ENCODE peak calls at places on chromosomes 5 and 9, in nine cellular contexts. B is lower leg skin, C is GM12892, R is stomach, M is K562, S is uterus, W is ovary, V is IMR-90, L is esophagus squamous epithelium. H is an unnamed sample.

GRCh38 chr9:113482991-113483675 is 19.6 kb downstream of the RGS3 start:
- DNase-seq in S (no peak), V (no peak), L (no peak), M (no peak), C (no peak), R (no peak), W (no peak), B (no peak), H (no peak)

GRCh38 chr5:122779451-122779850 is 4.6 kb downstream of the SNX2 start:
- DNase-seq in B (no peak), L (no peak), C (no peak), W (no peak), V (no peak), R (no peak), M (no peak), S (no peak), H (no peak)

GRCh38 chr5:150230842-150231241 is 41.0 kb downstream of the SLC6A7 start:
- DNase-seq in M (no peak), W (no peak), L (no peak), B (no peak), V (no peak), R (no peak), S (no peak), C (no peak), H (no peak)

GRCh38 chr5:179195561-179196419 is 135.6 kb downstream of the ZNF354C start:
- DNase-seq in W (no peak), S (no peak), C (no peak), R (no peak), V (no peak), L (no peak), M (no peak), B (no peak), H (no peak)

GRCh38 chr5:180328296-180329137 is 24.6 kb downstream of the GFPT2 start:
- DNase-seq in B (peak; percentile 71), C (peak; percentile 74), M (peak; percentile 81), L (peak; percentile 22), R (peak; percentile 88), W (peak; percentile 79), S (peak; percentile 70), V (peak; percentile 60), H (peak; percentile 88)

GRCh38 chr5:111132731-111133435 is 40.7 kb downstream of the WDR36 start:
- DNase-seq in L (no peak), V (no peak), B (no peak), R (no peak), S (no peak), C (no peak), W (no peak), M (no peak), H (no peak)

GRCh38 chr5:171450423-171451246 is 31.2 kb downstream of the FGF18 start:
- DNase-seq in V (peak; percentile 73), L (no peak), B (peak; percentile 20), S (peak; percentile 77), W (peak; percentile 79), R (peak; percentile 48), M (peak; percentile 65), C (no peak), H (peak; percentile 29)

GRCh38 chr5:93586948-93587918 is 4.2 kb downstream of the NR2F1 start:
- DNase-seq in M (no peak), B (no peak), C (no peak), R (no peak), W (no peak), S (no peak), L (no peak), V (peak; percentile 60), H (no peak)

GRCh38 chr9:89695441-89695891 is 90.7 kb downstream of the GADD45G start:
- DNase-seq in V (no peak), W (no peak), L (no peak), R (no peak), B (no peak), C (no peak), M (no peak), S (no peak), H (no peak)

GRCh38 chr5:93422652-93423332 is 158.2 kb downstream of the NR2F1-AS1 start:
- DNase-seq in C (no peak), S (no peak), R (no peak), L (no peak), V (no peak), B (no peak), M (no peak), W (no peak), H (no peak)

GRCh38 chr9:72478993-72479392 is 42.4 kb upstream of the TMC1 start:
- DNase-seq in S (no peak), V (peak; percentile 69), L (no peak), C (no peak), B (no peak), M (no peak), R (no peak), W (no peak), H (no peak)

GRCh38 chr5:67998709-67999251 is 216.8 kb upstream of the PIK3R1 start:
- DNase-seq in B (peak; percentile 83), L (peak; percentile 5), M (no peak), R (no peak), V (peak; percentile 38), S (no peak), C (no peak), W (no peak), H (peak; percentile 15)

DNA sequence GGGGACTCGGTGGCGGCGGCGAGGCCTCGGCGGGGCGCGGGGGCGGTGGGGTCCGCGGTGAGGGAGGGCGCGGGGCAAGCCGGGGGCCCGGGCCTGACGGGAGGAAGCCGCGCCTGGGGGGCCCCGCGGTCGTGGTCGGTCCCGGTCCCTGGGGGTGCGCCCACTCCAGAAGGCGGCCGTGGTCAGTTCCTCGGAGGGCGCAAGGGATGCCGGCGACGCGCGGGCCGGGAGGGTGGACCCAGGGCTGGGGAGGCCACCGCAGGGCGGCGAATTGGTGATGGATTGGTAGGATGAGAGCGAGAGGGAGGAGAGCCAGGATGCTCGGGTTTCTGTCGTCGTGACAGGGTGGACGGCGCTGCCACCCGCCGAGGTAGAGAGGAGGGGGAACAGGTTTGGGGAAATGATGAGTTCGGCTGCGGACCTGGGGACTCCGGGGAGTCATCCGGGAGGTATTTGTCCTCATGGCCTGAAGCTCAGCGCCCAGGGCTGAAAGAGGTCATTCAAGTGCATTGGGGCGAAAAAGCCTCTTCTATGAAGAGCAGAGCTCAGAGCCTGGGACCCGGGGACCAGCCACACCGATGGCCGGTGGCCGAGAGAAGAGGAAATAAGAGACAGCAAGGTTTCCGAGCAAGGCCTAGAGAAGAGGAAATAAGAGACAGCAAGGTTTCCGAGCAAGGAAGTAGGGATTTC is 542 bp downstream of the GNG10 start:
- DNase-seq in M (peak; percentile 64), R (peak; percentile 30), W (peak; percentile 28), B (no peak), L (no peak), C (peak; percentile 37), V (peak; percentile 13), S (peak; percentile 39), H (peak; percentile 23)
- TF ChIP-seq POLR2A in M (no peak), R (no peak), W (no peak), B (no peak), L (no peak), C (no peak), V (no peak), S (no peak), H (no peak)

GRCh38 chr9:37398464-37399025 is 24.0 kb upstream of the GRHPR start:
- DNase-seq in R (no peak), C (no peak), L (no peak), W (no peak), M (no peak), S (no peak), V (no peak), B (no peak), H (no peak)
- TF ChIP-seq POLR2A in R (no peak), C (no peak), L (no peak), W (no peak), M (no peak), S (no peak), V (no peak), B (no peak), H (no peak)

GRCh38 chr5:129904667-129905466 is 602 bp downstream of the CHSY3 start:
- DNase-seq in M (no peak), R (no peak), V (no peak), W (no peak), B (no peak), L (no peak), C (no peak), S (peak; percentile 19), H (peak; percentile 28)

GRCh38 chr5:129903466-129904101 is 681 bp upstream of the CHSY3 start:
- DNase-seq in S (no peak), B (no peak), V (no peak), L (no peak), M (no peak), W (no peak), C (no peak), R (no peak), H (no peak)

GRCh38 chr5:129905467-129906176 is 1.4 kb downstream of the CHSY3 start:
- DNase-seq in W (no peak), C (no peak), R (no peak), B (no peak), M (no peak), S (no peak), L (no peak), V (peak; percentile 3), H (peak; percentile 12)

GRCh38 chr5:129902806-129903205 is 1.5 kb upstream of the CHSY3 start:
- DNase-seq in B (no peak), C (no peak), S (no peak), M (no peak), V (no peak), W (no peak), L (no peak), R (no peak), H (no peak)

DNA sequence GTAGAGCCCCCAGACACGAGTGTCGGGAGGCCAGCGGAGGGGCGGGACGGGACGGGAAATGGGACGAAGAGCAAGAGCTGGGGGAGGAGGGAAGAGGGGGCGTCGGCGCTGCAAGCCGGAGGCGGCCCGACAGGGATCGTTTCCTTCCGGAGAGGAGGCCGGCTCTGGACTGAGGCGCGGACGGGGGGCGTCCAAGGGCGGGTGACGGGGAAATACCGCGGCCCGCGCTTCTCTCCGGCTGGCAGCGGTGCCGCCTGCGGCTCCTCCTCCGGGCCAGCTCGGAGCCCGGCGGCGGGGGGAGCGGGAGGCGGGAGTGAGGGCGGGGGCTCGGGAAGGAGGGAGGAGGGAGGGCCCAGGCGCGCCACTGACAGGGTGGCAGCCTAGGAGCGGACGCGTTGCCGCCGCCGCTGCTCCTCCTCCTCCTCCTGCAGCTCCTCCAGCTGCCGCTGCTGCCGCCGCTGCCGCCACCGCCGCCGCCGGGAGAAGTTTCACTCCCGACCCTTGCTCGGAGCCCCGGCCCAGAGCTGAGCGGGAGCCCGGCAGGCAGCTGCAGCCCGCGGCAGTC is at the start of gene CHSY3:
- DNase-seq in V (peak; percentile 54), C (peak; percentile 22), S (peak; percentile 76), W (peak; percentile 66), B (peak; percentile 73), M (peak; percentile 29), L (peak; percentile 5), R (peak; percentile 80), H (peak; percentile 90)
- TF ChIP-seq POLR2A in V (no peak), C (no peak), S (peak; percentile 17), W (no peak), B (no peak), M (no peak), L (no peak), R (no peak), H (peak; percentile 15)

DNA sequence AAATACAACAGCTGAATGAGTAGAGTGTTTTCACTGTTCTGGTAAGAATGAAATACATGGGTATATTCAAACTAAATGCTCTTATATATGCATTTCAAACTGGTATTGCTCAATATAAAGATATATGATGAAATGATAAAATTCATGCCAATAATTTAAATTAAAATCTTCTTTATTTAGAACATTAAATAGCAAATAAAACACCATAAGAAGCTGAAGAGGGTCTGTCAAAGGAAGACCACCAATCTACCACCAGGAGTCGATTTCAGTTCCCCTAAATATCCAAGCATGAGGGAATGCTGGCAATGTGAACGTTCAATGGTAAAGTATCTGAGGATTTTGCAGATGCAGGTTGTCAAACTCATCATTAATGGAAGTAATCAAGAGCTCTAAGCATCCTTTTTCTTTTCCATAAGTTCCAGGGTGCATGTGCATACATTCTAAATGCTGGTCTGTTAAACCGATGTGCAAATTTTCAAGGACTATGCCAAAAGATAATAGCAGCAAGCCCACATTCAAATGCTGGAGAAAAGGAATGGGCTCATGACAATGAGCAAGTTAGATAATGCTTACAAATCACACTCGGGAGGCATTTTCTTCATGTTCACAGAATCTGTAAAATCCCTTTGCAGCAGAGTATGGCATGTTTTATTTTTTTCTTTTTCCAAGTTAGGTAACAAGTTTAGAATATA is 118.8 kb upstream of the MTAP start:
- DNase-seq in W (no peak), B (no peak), S (no peak), L (no peak), R (no peak), M (no peak), C (no peak), V (no peak), H (no peak)
- TF ChIP-seq POLR2A in W (no peak), B (no peak), S (no peak), L (no peak), R (no peak), M (no peak), C (no peak), V (no peak), H (no peak)

H was measured in body of pancreas.